ENCODE peak calls at places on chromosomes 13 and 19, in five cellular contexts. One of them, this sample, is unnamed.

GRCh38 chr13:35917942-35918645 is 213.1 kb downstream of the DCLK1 start:
- DNase-seq in osteoblast: peak; percentile 58
- DNase-seq in hepatic stellate cell: no peak
- DNase-seq in heart left ventricle: no peak
- DNase-seq in pancreas: no peak
- DNase-seq in this sample: no peak

GRCh38 chr13:30142502-30143211 is 164.7 kb downstream of the KATNAL1 start:
- DNase-seq in osteoblast: peak; percentile 93
- DNase-seq in hepatic stellate cell: peak; percentile 84
- DNase-seq in heart left ventricle: no peak
- DNase-seq in pancreas: no peak
- DNase-seq in this sample: no peak

GRCh38 chr19:55344444-55344843 is 4.8 kb downstream of the KMT5C start:
- DNase-seq in osteoblast: peak; percentile 89
- DNase-seq in hepatic stellate cell: no peak
- DNase-seq in heart left ventricle: no peak
- DNase-seq in pancreas: no peak
- DNase-seq in this sample: no peak

GRCh38 chr19:1747285-1748114 is 5.8 kb upstream of the ONECUT3 start:
- DNase-seq in osteoblast: peak; percentile 99
- DNase-seq in hepatic stellate cell: peak; percentile 98
- DNase-seq in heart left ventricle: no peak
- DNase-seq in pancreas: no peak
- DNase-seq in this sample: peak; percentile 17

GRCh38 chr19:5628919-5629481 is 6.1 kb downstream of the SAFB start:
- DNase-seq in osteoblast: no peak
- DNase-seq in hepatic stellate cell: no peak
- DNase-seq in heart left ventricle: no peak
- DNase-seq in pancreas: no peak
- DNase-seq in this sample: no peak

GRCh38 chr13:109333893-109334651 is 452.3 kb downstream of the IRS2 start:
- DNase-seq in osteoblast: no peak
- DNase-seq in hepatic stellate cell: no peak
- DNase-seq in heart left ventricle: no peak
- DNase-seq in pancreas: no peak
- DNase-seq in this sample: no peak

GRCh38 chr19:40724315-40724714 is 7.4 kb downstream of the ITPKC start:
- DNase-seq in osteoblast: no peak
- DNase-seq in hepatic stellate cell: no peak
- DNase-seq in heart left ventricle: no peak
- DNase-seq in pancreas: no peak
- DNase-seq in this sample: no peak

GRCh38 chr19:44905437-44906160 is at the start of gene APOE:
- DNase-seq in osteoblast: peak; percentile 76
- DNase-seq in hepatic stellate cell: no peak
- DNase-seq in heart left ventricle: no peak
- DNase-seq in pancreas: no peak
- DNase-seq in this sample: no peak

GRCh38 chr13:94143624-94144350 is 335.7 kb downstream of the DCT start:
- DNase-seq in osteoblast: no peak
- DNase-seq in hepatic stellate cell: no peak
- DNase-seq in heart left ventricle: no peak
- DNase-seq in pancreas: no peak
- DNase-seq in this sample: no peak

GRCh38 chr13:30806784-30807183 is 71.4 kb downstream of the ALOX5AP start:
- DNase-seq in osteoblast: peak; percentile 88
- DNase-seq in hepatic stellate cell: peak; percentile 77
- DNase-seq in heart left ventricle: no peak
- DNase-seq in pancreas: no peak
- DNase-seq in this sample: no peak

GRCh38 chr19:2716275-2716650 is 4.9 kb downstream of the DIRAS1 start:
- DNase-seq in osteoblast: peak; percentile 59
- DNase-seq in hepatic stellate cell: no peak
- DNase-seq in heart left ventricle: no peak
- DNase-seq in pancreas: no peak
- DNase-seq in this sample: no peak

GRCh38 chr19:33392341-33393285 is 19.1 kb downstream of the CEBPG start:
- DNase-seq in osteoblast: peak; percentile 81
- DNase-seq in hepatic stellate cell: no peak
- DNase-seq in heart left ventricle: no peak
- DNase-seq in pancreas: peak; percentile 85
- DNase-seq in this sample: no peak

GRCh38 chr19:34316247-34316646 is 48.7 kb upstream of the GPI start:
- DNase-seq in osteoblast: no peak
- DNase-seq in hepatic stellate cell: no peak
- DNase-seq in heart left ventricle: no peak
- DNase-seq in pancreas: no peak
- DNase-seq in this sample: no peak

GRCh38 chr19:35885909-35886308 is 14.4 kb downstream of the NFKBID start:
- DNase-seq in osteoblast: peak; percentile 87
- DNase-seq in hepatic stellate cell: no peak
- DNase-seq in heart left ventricle: no peak
- DNase-seq in pancreas: no peak
- DNase-seq in this sample: no peak

GRCh38 chr13:75458696-75459422 is 23.1 kb downstream of the TBC1D4 start:
- DNase-seq in osteoblast: no peak
- DNase-seq in hepatic stellate cell: no peak
- DNase-seq in heart left ventricle: peak; percentile 81
- DNase-seq in pancreas: peak; percentile 68
- DNase-seq in this sample: no peak

GRCh38 chr13:30329009-30329585 is 21.7 kb upstream of the KATNAL1 start:
- DNase-seq in osteoblast: no peak
- DNase-seq in hepatic stellate cell: no peak
- DNase-seq in heart left ventricle: no peak
- DNase-seq in pancreas: no peak
- DNase-seq in this sample: no peak

GRCh38 chr19:43311706-43312105 is 41.8 kb upstream of the CD177 start:
- DNase-seq in osteoblast: no peak
- DNase-seq in hepatic stellate cell: no peak
- DNase-seq in heart left ventricle: no peak
- DNase-seq in pancreas: no peak
- DNase-seq in this sample: no peak

GRCh38 chr19:55383789-55384575 is at the start of gene TMEM238:
- DNase-seq in osteoblast: peak; percentile 98
- DNase-seq in hepatic stellate cell: peak; percentile 78
- DNase-seq in heart left ventricle: peak; percentile 52
- DNase-seq in pancreas: peak; percentile 88
- DNase-seq in this sample: peak; percentile 16

GRCh38 chr19:55697069-55697440 is 22.0 kb downstream of the EPN1 start:
- DNase-seq in osteoblast: peak; percentile 72
- DNase-seq in hepatic stellate cell: no peak
- DNase-seq in heart left ventricle: peak; percentile 11
- DNase-seq in pancreas: no peak
- DNase-seq in this sample: no peak

GRCh38 chr13:20994441-20994821 is 67.0 kb downstream of the LATS2 start:
- DNase-seq in osteoblast: no peak
- DNase-seq in hepatic stellate cell: no peak
- DNase-seq in heart left ventricle: no peak
- DNase-seq in pancreas: no peak
- DNase-seq in this sample: no peak

GRCh38 chr13:102970542-102970941 is 95.7 kb downstream of the SLC10A2 start:
- DNase-seq in osteoblast: no peak
- DNase-seq in hepatic stellate cell: no peak
- DNase-seq in heart left ventricle: no peak
- DNase-seq in pancreas: no peak
- DNase-seq in this sample: no peak

GRCh38 chr19:45364696-45365095 is 5.7 kb downstream of the ERCC2 start:
- DNase-seq in osteoblast: peak; percentile 57
- DNase-seq in hepatic stellate cell: no peak
- DNase-seq in heart left ventricle: no peak
- DNase-seq in pancreas: no peak
- DNase-seq in this sample: no peak

GRCh38 chr19:33212024-33212772 is 13.5 kb downstream of the SLC7A10 start:
- DNase-seq in osteoblast: no peak
- DNase-seq in hepatic stellate cell: no peak
- DNase-seq in heart left ventricle: peak; percentile 12
- DNase-seq in pancreas: peak; percentile 46
- DNase-seq in this sample: no peak

GRCh38 chr13:83125791-83126190 is 756.5 kb downstream of the SLITRK1 start:
- DNase-seq in osteoblast: no peak
- DNase-seq in hepatic stellate cell: no peak
- DNase-seq in heart left ventricle: no peak
- DNase-seq in pancreas: no peak
- DNase-seq in this sample: no peak

GRCh38 chr13:32026619-32027018 is 5.0 kb upstream of the FRY start:
- DNase-seq in osteoblast: no peak
- DNase-seq in hepatic stellate cell: no peak
- DNase-seq in heart left ventricle: no peak
- DNase-seq in pancreas: no peak
- DNase-seq in this sample: no peak

GRCh38 chr19:13872695-13873389 is 4.1 kb upstream of the NANOS3 start:
- DNase-seq in osteoblast: peak; percentile 91
- DNase-seq in hepatic stellate cell: no peak
- DNase-seq in heart left ventricle: peak; percentile 45
- DNase-seq in pancreas: peak; percentile 71
- DNase-seq in this sample: no peak

GRCh38 chr13:106357198-106357597 is 178.3 kb downstream of the EFNB2 start:
- DNase-seq in osteoblast: peak; percentile 76
- DNase-seq in hepatic stellate cell: no peak
- DNase-seq in heart left ventricle: no peak
- DNase-seq in pancreas: no peak
- DNase-seq in this sample: no peak

This sample was measured in activated T-helper 9 cell treated with anti-CD3 and anti-CD28 coated beads, Interleukin-2, amount 50 U/mL, for 16 hours.